ENCODE peak calls at places on chromosome 9, in four cellular contexts. D is K562, M is WTC11, X is HepG2. C is an unnamed sample.

GRCh38 chr9:118455259-118455658 is 751.1 kb downstream of the TLR4 start:
- DNase-seq in D (no peak), M (no peak), X (no peak), C (no peak)

GRCh38 chr9:84349706-84350105 is 9.1 kb upstream of the SLC28A3 start:
- DNase-seq in D (no peak), M (no peak), X (no peak), C (no peak)

GRCh38 chr9:38060688-38061087 is 8.3 kb downstream of the SHB start:
- DNase-seq in D (no peak), M (no peak), X (no peak), C (peak)

GRCh38 chr9:135810806-135811575 is 96.4 kb downstream of the CAMSAP1 start:
- DNase-seq in D (no peak), M (no peak), X (no peak), C (no peak)

GRCh38 chr9:86304236-86304730 is 21.9 kb upstream of the ISCA1 start:
- DNase-seq in D (no peak), M (no peak), X (no peak), C (no peak)

GRCh38 chr9:92294297-92294676 is 790 bp upstream of the IARS1 start:
- DNase-seq in D (no peak), M (no peak), X (peak), C (peak)

GRCh38 chr9:133262226-133262625 is 12.8 kb downstream of the ABO start:
- DNase-seq in D (no peak), M (no peak), X (no peak), C (no peak)

GRCh38 chr9:17135578-17135904 is 701 bp downstream of the CNTLN start:
- DNase-seq in D (no peak), M (no peak), X (no peak), C (no peak)

GRCh38 chr9:109329274-109330258 is 8.7 kb upstream of the EPB41L4B start:
- DNase-seq in D (no peak), M (no peak), X (peak), C (peak)

GRCh38 chr9:120655005-120655622 is 59.2 kb downstream of the MEGF9 start:
- DNase-seq in D (no peak), M (no peak), X (no peak), C (no peak)

GRCh38 chr9:129720181-129720864 is 32.5 kb downstream of the PTGES start:
- DNase-seq in D (peak), M (peak), X (peak), C (peak)

GRCh38 chr9:72129271-72130156 is 19.7 kb upstream of the GDA start:
- DNase-seq in D (no peak), M (no peak), X (peak), C (no peak)
- TF ChIP-seq FOXJ3 in D (no peak), M (no peak), X (peak), C (no peak)

DNA sequence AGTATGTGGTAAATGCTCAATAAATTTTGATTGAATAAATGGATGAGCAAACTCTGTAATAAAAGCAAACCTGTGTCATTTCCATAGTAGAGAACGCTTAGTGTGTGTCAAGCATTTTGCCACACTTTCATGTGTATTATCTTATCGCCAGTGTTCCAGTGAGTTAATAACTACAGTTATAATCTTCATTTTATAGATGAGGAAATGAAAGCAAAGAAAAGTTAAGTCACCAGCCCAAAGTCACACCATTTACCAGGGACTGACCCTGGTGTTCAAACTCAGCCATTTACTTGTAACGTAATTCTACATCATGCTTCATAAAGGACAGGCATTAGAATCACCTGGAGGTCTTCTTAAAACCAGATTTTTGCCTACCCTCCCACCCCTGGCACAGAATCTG is 100.4 kb downstream of the PCSK5 start:
- DNase-seq in D (no peak), M (no peak), X (no peak), C (no peak)
- TF ChIP-seq FOXJ3 in D (no peak), M (no peak), X (no peak), C (no peak)

DNA sequence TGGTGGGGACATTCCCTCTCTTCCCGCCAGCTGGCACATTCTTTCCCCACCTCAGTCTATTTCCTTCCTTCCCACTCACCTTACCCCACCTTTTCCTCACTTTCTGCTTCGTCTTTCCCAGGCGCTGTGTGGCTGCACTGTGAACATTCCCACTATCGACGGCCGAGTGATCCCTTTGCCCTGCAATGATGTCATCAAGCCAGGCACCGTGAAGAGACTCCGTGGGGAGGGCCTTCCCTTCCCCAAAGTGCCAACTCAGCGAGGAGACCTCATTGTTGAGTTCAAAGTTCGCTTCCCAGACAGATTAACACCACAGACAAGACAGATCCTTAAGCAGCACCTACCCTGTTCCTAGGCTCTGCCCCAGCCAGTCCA is 7.3 kb downstream of the DNAJB5 start:
- DNase-seq in D (no peak), M (no peak), X (no peak), C (no peak)
- TF ChIP-seq FOXJ3 in D (no peak), M (no peak), X (no peak), C (no peak)

GRCh38 chr9:26925609-26926008 is 21.4 kb downstream of the PLAA start:
- DNase-seq in D (no peak), M (no peak), X (no peak), C (no peak)

DNA sequence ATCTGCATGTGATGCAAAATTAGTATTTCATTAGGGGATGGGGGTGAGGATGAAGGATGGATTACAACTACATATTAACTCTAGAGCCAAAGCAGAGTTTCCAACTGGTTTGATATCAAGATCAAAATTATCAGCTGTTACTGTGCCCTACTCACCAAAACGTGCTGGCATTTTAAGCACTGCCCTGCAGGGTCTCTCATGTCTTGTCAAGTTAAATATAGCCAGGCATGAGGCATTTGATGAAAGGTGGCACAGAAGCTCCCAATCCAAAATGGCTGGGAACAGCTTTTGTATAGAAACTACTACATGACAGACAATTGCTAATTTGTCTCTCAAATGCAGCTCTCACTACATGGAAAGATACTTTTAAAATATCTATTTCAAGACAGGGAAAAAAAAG is 27.1 kb upstream of the CAAP1 start:
- DNase-seq in D (no peak), M (no peak), X (no peak), C (no peak)
- TF ChIP-seq FOXJ3 in D (no peak), M (no peak), X (no peak), C (no peak)

DNA sequence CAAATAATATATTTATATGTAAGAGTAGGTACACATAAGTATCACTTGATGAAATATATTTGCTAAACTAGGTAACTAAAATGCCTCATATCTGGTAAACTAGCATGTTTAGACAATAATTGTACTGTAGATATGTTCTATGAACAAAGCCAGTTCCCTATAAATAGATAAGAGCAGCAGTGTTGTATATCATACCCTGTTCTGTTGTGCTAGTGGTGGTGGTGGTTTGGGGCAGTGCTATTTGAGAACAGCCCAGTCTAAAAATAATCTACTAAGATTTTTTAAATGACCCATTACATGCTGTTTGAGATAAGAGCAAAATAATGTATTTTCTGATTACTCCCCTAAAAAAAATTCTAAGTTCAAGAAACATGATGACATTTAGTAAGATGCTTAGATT is 829.2 kb upstream of the DMAC1 start:
- DNase-seq in D (no peak), M (no peak), X (no peak), C (no peak)
- TF ChIP-seq FOXJ3 in D (no peak), M (no peak), X (no peak), C (no peak)

GRCh38 chr9:21465138-21465537 is 17.0 kb downstream of the IFNE start:
- DNase-seq in D (no peak), M (no peak), X (no peak), C (no peak)
- TF ChIP-seq FOXJ3 in D (no peak), M (no peak), X (no peak), C (no peak)